ENCODE peak calls at places on chromosomes 2 and 18, in nine cellular contexts. K is fibroblast of pulmonary artery, B is PC-3, H is Peyer's patch, J is progenitor cell of endocrine pancreas, C is A549, A is AG09319, R is GM12878, Z is GM10248. U is an unnamed sample.

GRCh38 chr2:124333789-124334188 is 308.7 kb downstream of the CNTNAP5 start:
- DNase-seq in K (no peak), B (no peak), H (no peak), J (no peak), C (no peak), A (no peak), R (no peak), Z (no peak), U (no peak)

GRCh38 chr2:210475726-210476125 is 833 bp downstream of the LANCL1 start:
- DNase-seq in K (peak; percentile 4), B (no peak), H (no peak), J (no peak), C (no peak), A (no peak), R (no peak), Z (no peak), U (no peak)

GRCh38 chr2:218081063-218081462 is 12.0 kb downstream of the RUFY4 start:
- DNase-seq in K (no peak), B (no peak), H (no peak), J (no peak), C (no peak), A (no peak), R (peak; percentile 61), Z (peak; percentile 63), U (no peak)

GRCh38 chr2:26916128-26916692 is 54.2 kb upstream of the MAPRE3 start:
- DNase-seq in K (no peak), B (no peak), H (no peak), J (no peak), C (no peak), A (no peak), R (no peak), Z (no peak), U (no peak)

GRCh38 chr18:10524507-10525425 is 1.1 kb upstream of the NAPG start:
- DNase-seq in K (no peak), B (peak; percentile 44), H (no peak), J (no peak), C (no peak), A (no peak), R (no peak), Z (no peak), U (no peak)

GRCh38 chr2:231666171-231667095 is 41.9 kb upstream of the PTMA start:
- DNase-seq in K (peak; percentile 94), B (peak; percentile 91), H (peak; percentile 96), J (peak; percentile 69), C (peak; percentile 97), A (peak; percentile 89), R (peak; percentile 86), Z (peak; percentile 77), U (peak; percentile 97)

GRCh38 chr18:43932140-43932539 is 654.9 kb upstream of the SYT4 start:
- DNase-seq in K (no peak), B (no peak), H (no peak), J (no peak), C (no peak), A (no peak), R (no peak), Z (no peak), U (no peak)

GRCh38 chr2:241391892-241392665 is 36.0 kb downstream of the FARP2 start:
- DNase-seq in K (peak; percentile 56), B (peak; percentile 29), H (no peak), J (no peak), C (peak; percentile 52), A (peak; percentile 32), R (no peak), Z (peak; percentile 49), U (peak; percentile 62)

GRCh38 chr2:46644690-46645385 is 165.5 kb downstream of the TMEM247 start:
- DNase-seq in K (no peak), B (peak; percentile 85), H (no peak), J (no peak), C (peak; percentile 92), A (no peak), R (no peak), Z (no peak), U (no peak)

GRCh38 chr2:168006538-168006937 is 240.9 kb downstream of the STK39 start:
- DNase-seq in K (no peak), B (no peak), H (no peak), J (no peak), C (no peak), A (no peak), R (no peak), Z (no peak), U (no peak)

GRCh38 chr2:149087751-149088150 is 49.3 kb downstream of the LYPD6B start:
- DNase-seq in K (no peak), B (peak; percentile 34), H (no peak), J (no peak), C (no peak), A (no peak), R (no peak), Z (no peak), U (peak; percentile 13)

GRCh38 chr18:31688601-31689000 is 4.2 kb upstream of the B4GALT6 start:
- DNase-seq in K (no peak), B (no peak), H (no peak), J (no peak), C (no peak), A (no peak), R (no peak), Z (no peak), U (no peak)

GRCh38 chr2:238263204-238264071 is 23.6 kb upstream of the HES6 start:
- DNase-seq in K (peak; percentile 96), B (peak; percentile 75), H (peak; percentile 95), J (peak; percentile 67), C (peak; percentile 87), A (peak; percentile 87), R (peak; percentile 15), Z (peak; percentile 82), U (peak; percentile 83)

GRCh38 chr2:148680462-148680861 is 35.9 kb downstream of the EPC2 start:
- DNase-seq in K (peak; percentile 22), B (no peak), H (no peak), J (no peak), C (no peak), A (no peak), R (no peak), Z (no peak), U (no peak)

DNA sequence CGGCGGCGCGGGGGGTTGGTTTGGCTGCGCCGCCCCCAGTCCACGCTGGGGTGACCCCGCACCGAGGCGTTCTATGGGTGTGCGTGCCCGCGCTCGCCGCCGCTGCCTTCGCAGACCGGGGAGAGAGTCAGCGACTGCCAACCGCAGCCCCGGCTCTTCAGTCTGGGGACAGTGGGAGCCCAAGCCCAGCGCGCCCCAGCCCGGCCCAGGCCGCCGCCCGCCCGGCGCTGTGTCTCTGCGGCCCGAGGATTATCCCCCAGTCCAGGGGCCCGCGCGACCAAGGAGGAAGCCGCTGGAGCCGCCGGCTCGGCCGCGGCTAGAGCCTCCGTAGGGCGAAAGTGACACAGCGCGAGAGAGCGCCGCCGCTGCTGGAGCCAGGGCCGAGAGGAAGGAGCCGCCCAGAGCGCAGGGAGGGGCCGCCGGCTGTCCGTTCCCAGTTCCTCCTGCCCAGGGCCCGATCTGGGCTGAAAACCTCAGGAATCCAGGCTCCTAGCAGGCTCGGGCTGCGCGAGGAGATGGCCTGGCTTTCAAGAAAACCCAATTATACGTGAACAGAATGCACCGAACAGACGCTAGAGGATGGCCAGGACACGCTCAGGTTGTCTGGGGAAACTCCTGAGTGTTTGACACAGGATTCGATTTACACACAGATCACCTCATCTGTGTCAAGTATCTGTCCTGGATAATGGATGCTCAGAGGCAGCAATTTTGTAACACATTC is 2.4 kb downstream of the CTIF start:
- DNase-seq in K (peak; percentile 76), B (peak; percentile 50), H (peak; percentile 86), J (peak; percentile 49), C (peak; percentile 57), A (peak; percentile 44), R (no peak), Z (peak; percentile 66), U (peak; percentile 64)
- TF ChIP-seq CTCF in K (no peak), B (no peak), H (no peak), J (no peak), C (no peak), A (no peak), R (no peak), Z (no peak), U (no peak)

DNA sequence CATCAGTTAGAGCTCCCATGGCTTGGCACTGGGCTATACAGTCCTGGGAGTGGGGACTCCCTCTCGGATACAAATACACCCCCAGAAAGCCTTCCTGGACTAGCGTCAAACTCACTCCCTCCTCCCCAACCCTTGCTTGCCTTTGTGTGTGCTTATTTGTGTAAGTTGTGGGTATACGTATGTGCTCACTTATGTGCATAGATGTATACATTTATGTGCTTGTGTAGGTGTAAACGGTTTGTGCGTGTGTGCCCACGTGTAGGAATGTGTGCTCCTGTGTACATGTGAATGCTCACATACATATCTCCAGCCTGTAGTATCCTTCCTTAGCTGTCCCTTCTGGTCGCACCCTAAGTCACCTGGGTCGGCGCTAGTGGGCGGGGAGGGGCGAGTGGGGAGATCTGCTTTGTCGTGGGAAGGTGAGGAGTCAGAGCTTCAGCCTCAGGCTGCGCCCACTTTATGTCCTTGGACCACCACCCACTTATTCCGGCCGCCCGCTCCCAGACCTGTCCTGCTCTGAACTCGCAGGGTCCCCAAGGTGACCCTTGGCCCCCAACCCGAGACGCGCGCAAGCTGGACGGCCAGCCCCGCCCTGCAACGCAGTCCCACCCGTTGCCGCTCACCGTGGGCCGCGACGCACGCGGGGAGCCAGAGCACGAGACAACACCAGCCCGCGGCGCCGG is 427 bp downstream of the PRADC1 start:
- DNase-seq in K (no peak), B (peak; percentile 13), H (no peak), J (no peak), C (peak; percentile 34), A (no peak), R (no peak), Z (no peak), U (peak; percentile 24)
- TF ChIP-seq CTCF in K (no peak), B (no peak), H (no peak), J (no peak), C (no peak), A (no peak), R (no peak), Z (no peak), U (no peak)

DNA sequence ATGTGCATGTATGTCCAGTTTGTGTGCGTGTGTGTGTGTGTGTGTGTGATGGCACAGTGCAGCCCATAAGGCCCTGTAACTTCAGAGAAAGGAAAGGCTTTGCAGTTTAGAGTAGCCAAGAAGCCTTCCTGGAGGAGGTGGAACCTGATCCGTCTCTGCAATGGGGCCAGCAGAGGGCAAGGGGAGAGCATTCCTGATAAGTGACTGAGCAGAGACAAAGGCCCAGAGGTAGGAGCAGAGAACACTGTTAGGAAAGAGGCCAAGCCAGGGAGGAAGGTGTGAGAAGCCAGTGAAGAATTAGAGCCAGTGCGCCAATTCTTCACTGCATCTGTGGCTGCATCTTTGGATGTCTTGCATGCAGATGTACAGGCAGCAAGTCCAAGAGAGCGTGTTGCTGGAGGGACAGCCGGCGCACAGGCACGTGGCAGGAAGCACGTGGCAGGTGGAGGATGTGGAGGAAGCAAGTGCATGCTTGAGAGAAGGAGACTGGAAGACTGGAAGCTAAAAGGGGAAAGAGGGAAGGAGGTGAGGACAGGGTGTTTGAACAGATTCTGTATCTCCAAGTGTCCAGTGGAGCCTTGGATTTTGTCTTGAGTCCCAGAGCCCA is 196.3 kb downstream of the CTIF start:
- DNase-seq in K (no peak), B (peak; percentile 4), H (no peak), J (no peak), C (no peak), A (no peak), R (no peak), Z (no peak), U (no peak)
- TF ChIP-seq CTCF in K (no peak), B (no peak), H (no peak), J (no peak), C (no peak), A (no peak), R (no peak), Z (no peak), U (no peak)

GRCh38 chr2:188276255-188276654 is 15.4 kb upstream of the GULP1 start:
- DNase-seq in K (no peak), B (no peak), H (no peak), J (no peak), C (no peak), A (no peak), R (no peak), Z (no peak), U (no peak)
- TF ChIP-seq CTCF in K (no peak), B (no peak), H (no peak), J (no peak), C (no peak), A (no peak), R (no peak), Z (no peak), U (no peak)

U was measured in Calu3.